ENCODE peak calls at places on chromosome 13, in nine cellular contexts. One of them, this sample, is unnamed.

GRCh38 chr13:52845766-52846566 is 2.5 kb downstream of the PCDH8 start:
- DNase-seq in mesenchymal stem cell: no peak
- DNase-seq in HEK293T: peak
- DNase-seq in EL: no peak
- DNase-seq in T-helper 2 cell: no peak
- DNase-seq in stomach: no peak
- DNase-seq in fibroblast of lung: peak
- DNase-seq in caudate nucleus: peak
- DNase-seq in activated CD4-positive, alpha-beta T cell treated with anti-CD3 and anti-CD28 coated beads, Interleukin-2, amount 10 ng/mL, durations not matched to agents 7 days and 5 days: peak
- DNase-seq in this sample: no peak

GRCh38 chr13:46341112-46341711 is 45.8 kb downstream of the RUBCNL start:
- DNase-seq in fibroblast of lung: peak
- DNase-seq in activated CD4-positive, alpha-beta T cell treated with anti-CD3 and anti-CD28 coated beads, Interleukin-2, amount 10 ng/mL, durations not matched to agents 7 days and 5 days: no peak
- DNase-seq in caudate nucleus: no peak
- DNase-seq in mesenchymal stem cell: peak
- DNase-seq in EL: peak
- DNase-seq in T-helper 2 cell: no peak
- DNase-seq in HEK293T: no peak
- DNase-seq in stomach: no peak
- DNase-seq in this sample: no peak

GRCh38 chr13:59337070-59337469 is 826.7 kb downstream of the DIAPH3 start:
- DNase-seq in fibroblast of lung: no peak
- DNase-seq in mesenchymal stem cell: peak
- DNase-seq in stomach: no peak
- DNase-seq in activated CD4-positive, alpha-beta T cell treated with anti-CD3 and anti-CD28 coated beads, Interleukin-2, amount 10 ng/mL, durations not matched to agents 7 days and 5 days: no peak
- DNase-seq in HEK293T: no peak
- DNase-seq in caudate nucleus: no peak
- DNase-seq in T-helper 2 cell: no peak
- DNase-seq in EL: no peak
- DNase-seq in this sample: no peak

GRCh38 chr13:97113231-97114001 is 108.7 kb upstream of the MBNL2 start:
- DNase-seq in fibroblast of lung: peak
- DNase-seq in activated CD4-positive, alpha-beta T cell treated with anti-CD3 and anti-CD28 coated beads, Interleukin-2, amount 10 ng/mL, durations not matched to agents 7 days and 5 days: no peak
- DNase-seq in T-helper 2 cell: no peak
- DNase-seq in caudate nucleus: peak
- DNase-seq in stomach: no peak
- DNase-seq in HEK293T: no peak
- DNase-seq in EL: no peak
- DNase-seq in mesenchymal stem cell: peak
- DNase-seq in this sample: no peak

GRCh38 chr13:44713793-44714469 is 137.8 kb upstream of the TSC22D1 start:
- DNase-seq in activated CD4-positive, alpha-beta T cell treated with anti-CD3 and anti-CD28 coated beads, Interleukin-2, amount 10 ng/mL, durations not matched to agents 7 days and 5 days: no peak
- DNase-seq in HEK293T: no peak
- DNase-seq in EL: peak
- DNase-seq in caudate nucleus: no peak
- DNase-seq in mesenchymal stem cell: peak
- DNase-seq in stomach: no peak
- DNase-seq in fibroblast of lung: peak
- DNase-seq in T-helper 2 cell: no peak
- DNase-seq in this sample: no peak

GRCh38 chr13:38824342-38824741 is 137.5 kb downstream of the FREM2 start:
- DNase-seq in T-helper 2 cell: no peak
- DNase-seq in mesenchymal stem cell: no peak
- DNase-seq in EL: no peak
- DNase-seq in HEK293T: no peak
- DNase-seq in stomach: no peak
- DNase-seq in caudate nucleus: no peak
- DNase-seq in activated CD4-positive, alpha-beta T cell treated with anti-CD3 and anti-CD28 coated beads, Interleukin-2, amount 10 ng/mL, durations not matched to agents 7 days and 5 days: no peak
- DNase-seq in fibroblast of lung: no peak
- DNase-seq in this sample: no peak

GRCh38 chr13:72457151-72457550 is 270.3 kb downstream of the MZT1 start:
- DNase-seq in fibroblast of lung: no peak
- DNase-seq in HEK293T: no peak
- DNase-seq in caudate nucleus: no peak
- DNase-seq in mesenchymal stem cell: no peak
- DNase-seq in activated CD4-positive, alpha-beta T cell treated with anti-CD3 and anti-CD28 coated beads, Interleukin-2, amount 10 ng/mL, durations not matched to agents 7 days and 5 days: no peak
- DNase-seq in stomach: no peak
- DNase-seq in EL: no peak
- DNase-seq in T-helper 2 cell: no peak
- DNase-seq in this sample: no peak

GRCh38 chr13:46593403-46593802 is 40.4 kb downstream of the LRCH1 start:
- DNase-seq in stomach: no peak
- DNase-seq in T-helper 2 cell: peak
- DNase-seq in EL: no peak
- DNase-seq in caudate nucleus: no peak
- DNase-seq in mesenchymal stem cell: no peak
- DNase-seq in HEK293T: no peak
- DNase-seq in fibroblast of lung: no peak
- DNase-seq in activated CD4-positive, alpha-beta T cell treated with anti-CD3 and anti-CD28 coated beads, Interleukin-2, amount 10 ng/mL, durations not matched to agents 7 days and 5 days: peak
- DNase-seq in this sample: peak

GRCh38 chr13:110201114-110201513 is 105.8 kb downstream of the COL4A1 start:
- DNase-seq in HEK293T: no peak
- DNase-seq in T-helper 2 cell: no peak
- DNase-seq in mesenchymal stem cell: no peak
- DNase-seq in stomach: no peak
- DNase-seq in EL: no peak
- DNase-seq in fibroblast of lung: no peak
- DNase-seq in activated CD4-positive, alpha-beta T cell treated with anti-CD3 and anti-CD28 coated beads, Interleukin-2, amount 10 ng/mL, durations not matched to agents 7 days and 5 days: no peak
- DNase-seq in caudate nucleus: no peak
- DNase-seq in this sample: no peak

GRCh38 chr13:59513686-59514085 is 650.0 kb downstream of the DIAPH3 start:
- DNase-seq in EL: no peak
- DNase-seq in HEK293T: no peak
- DNase-seq in T-helper 2 cell: no peak
- DNase-seq in stomach: no peak
- DNase-seq in caudate nucleus: no peak
- DNase-seq in activated CD4-positive, alpha-beta T cell treated with anti-CD3 and anti-CD28 coated beads, Interleukin-2, amount 10 ng/mL, durations not matched to agents 7 days and 5 days: no peak
- DNase-seq in mesenchymal stem cell: no peak
- DNase-seq in fibroblast of lung: no peak
- DNase-seq in this sample: no peak

GRCh38 chr13:112761701-112762689 is 72.2 kb downstream of the ATP11A start:
- DNase-seq in fibroblast of lung: peak
- DNase-seq in HEK293T: no peak
- DNase-seq in mesenchymal stem cell: peak
- DNase-seq in stomach: no peak
- DNase-seq in caudate nucleus: no peak
- DNase-seq in activated CD4-positive, alpha-beta T cell treated with anti-CD3 and anti-CD28 coated beads, Interleukin-2, amount 10 ng/mL, durations not matched to agents 7 days and 5 days: no peak
- DNase-seq in T-helper 2 cell: no peak
- DNase-seq in EL: no peak
- DNase-seq in this sample: no peak

GRCh38 chr13:32426981-32427851 is 714 bp downstream of the N4BP2L1 start:
- DNase-seq in mesenchymal stem cell: peak
- DNase-seq in T-helper 2 cell: peak
- DNase-seq in fibroblast of lung: peak
- DNase-seq in HEK293T: no peak
- DNase-seq in stomach: peak
- DNase-seq in EL: peak
- DNase-seq in caudate nucleus: peak
- DNase-seq in activated CD4-positive, alpha-beta T cell treated with anti-CD3 and anti-CD28 coated beads, Interleukin-2, amount 10 ng/mL, durations not matched to agents 7 days and 5 days: peak
- DNase-seq in this sample: peak

GRCh38 chr13:76725211-76725610 is 161.0 kb downstream of the KCTD12 start:
- DNase-seq in HEK293T: no peak
- DNase-seq in EL: peak
- DNase-seq in fibroblast of lung: peak
- DNase-seq in stomach: no peak
- DNase-seq in caudate nucleus: no peak
- DNase-seq in T-helper 2 cell: no peak
- DNase-seq in activated CD4-positive, alpha-beta T cell treated with anti-CD3 and anti-CD28 coated beads, Interleukin-2, amount 10 ng/mL, durations not matched to agents 7 days and 5 days: no peak
- DNase-seq in mesenchymal stem cell: no peak
- DNase-seq in this sample: no peak

GRCh38 chr13:99656843-99657506 is 155.7 kb downstream of the TM9SF2 start:
- DNase-seq in HEK293T: no peak
- DNase-seq in stomach: no peak
- DNase-seq in EL: no peak
- DNase-seq in mesenchymal stem cell: no peak
- DNase-seq in activated CD4-positive, alpha-beta T cell treated with anti-CD3 and anti-CD28 coated beads, Interleukin-2, amount 10 ng/mL, durations not matched to agents 7 days and 5 days: peak
- DNase-seq in T-helper 2 cell: no peak
- DNase-seq in caudate nucleus: no peak
- DNase-seq in fibroblast of lung: no peak
- DNase-seq in this sample: peak

GRCh38 chr13:74574964-74575728 is 440.9 kb upstream of the KLF12 start:
- DNase-seq in stomach: no peak
- DNase-seq in activated CD4-positive, alpha-beta T cell treated with anti-CD3 and anti-CD28 coated beads, Interleukin-2, amount 10 ng/mL, durations not matched to agents 7 days and 5 days: no peak
- DNase-seq in caudate nucleus: no peak
- DNase-seq in T-helper 2 cell: no peak
- DNase-seq in fibroblast of lung: no peak
- DNase-seq in mesenchymal stem cell: no peak
- DNase-seq in HEK293T: peak
- DNase-seq in EL: no peak
- DNase-seq in this sample: no peak

GRCh38 chr13:67064920-67065319 is 165.2 kb downstream of the PCDH9 start:
- DNase-seq in T-helper 2 cell: no peak
- DNase-seq in stomach: no peak
- DNase-seq in EL: no peak
- DNase-seq in caudate nucleus: no peak
- DNase-seq in activated CD4-positive, alpha-beta T cell treated with anti-CD3 and anti-CD28 coated beads, Interleukin-2, amount 10 ng/mL, durations not matched to agents 7 days and 5 days: no peak
- DNase-seq in HEK293T: no peak
- DNase-seq in fibroblast of lung: no peak
- DNase-seq in mesenchymal stem cell: no peak
- DNase-seq in this sample: no peak